ENCODE peak calls at places on chromosomes 3 and 15, in nine cellular contexts. H, K, J, G, P, I, D, Z and O are unnamed samples.

GRCh38 chr3:105847452-105847851 is 21.4 kb downstream of the CBLB start:
- DNase-seq in H (no peak), K (no peak), J (no peak), G (no peak), P (no peak), I (no peak), D (no peak), Z (no peak), O (no peak)

GRCh38 chr15:89745131-89745530 is 5.9 kb downstream of the MESP1 start:
- DNase-seq in H (no peak), K (no peak), J (no peak), G (no peak), P (no peak), I (no peak), D (no peak), Z (no peak), O (no peak)

GRCh38 chr3:117349566-117349965 is 640.0 kb downstream of the TUSC7 start:
- DNase-seq in H (no peak), K (no peak), J (no peak), G (no peak), P (no peak), I (no peak), D (no peak), Z (no peak), O (no peak)

GRCh38 chr15:47725924-47726323 is 8.6 kb downstream of the SEMA6D start:
- DNase-seq in H (no peak), K (no peak), J (no peak), G (no peak), P (no peak), I (no peak), D (no peak), Z (no peak), O (no peak)

GRCh38 chr3:61650276-61650675 is 88.9 kb downstream of the PTPRG start:
- DNase-seq in H (no peak), K (no peak), J (no peak), G (no peak), P (peak; percentile 83), I (peak; percentile 31), D (no peak), Z (peak; percentile 62), O (no peak)

GRCh38 chr3:188510366-188510765 is 356.4 kb downstream of the LPP start:
- DNase-seq in H (no peak), K (no peak), J (no peak), G (peak; percentile 79), P (peak; percentile 70), I (no peak), D (no peak), Z (no peak), O (no peak)

GRCh38 chr15:95208988-95209387 is 977.6 kb downstream of the MCTP2 start:
- DNase-seq in H (no peak), K (no peak), J (no peak), G (no peak), P (peak; percentile 37), I (no peak), D (no peak), Z (no peak), O (no peak)

GRCh38 chr3:44762690-44763089 is 1.1 kb downstream of the KIF15 start:
- DNase-seq in H (no peak), K (no peak), J (no peak), G (no peak), P (peak; percentile 1), I (no peak), D (no peak), Z (no peak), O (no peak)

GRCh38 chr15:80637747-80638146 is 57.4 kb upstream of the ABHD17C start:
- DNase-seq in H (no peak), K (no peak), J (no peak), G (no peak), P (no peak), I (no peak), D (no peak), Z (no peak), O (no peak)

GRCh38 chr15:80638553-80639167 is 56.5 kb upstream of the ABHD17C start:
- DNase-seq in H (no peak), K (no peak), J (no peak), G (no peak), P (no peak), I (no peak), D (no peak), Z (no peak), O (no peak)

GRCh38 chr15:80635953-80636352 is 59.2 kb upstream of the ABHD17C start:
- DNase-seq in H (no peak), K (no peak), J (no peak), G (no peak), P (no peak), I (no peak), D (no peak), Z (no peak), O (no peak)

GRCh38 chr15:80639168-80639555 is 55.9 kb upstream of the ABHD17C start:
- DNase-seq in H (no peak), K (no peak), J (no peak), G (no peak), P (no peak), I (no peak), D (no peak), Z (no peak), O (no peak)

GRCh38 chr15:80636675-80637074 is 58.4 kb upstream of the ABHD17C start:
- DNase-seq in H (no peak), K (peak; percentile 32), J (no peak), G (no peak), P (no peak), I (no peak), D (peak; percentile 18), Z (no peak), O (no peak)
- TF ChIP-seq CTCF in H (no peak), K (peak; percentile 18), J (no peak), G (no peak), P (no peak), I (no peak), D (no peak), Z (no peak), O (no peak)

GRCh38 chr3:50630916-50631315 is 14.0 kb downstream of the MAPKAPK3 start:
- DNase-seq in H (no peak), K (no peak), J (no peak), G (no peak), P (no peak), I (no peak), D (no peak), Z (no peak), O (no peak)

GRCh38 chr3:50635066-50635465 is 18.1 kb downstream of the MAPKAPK3 start:
- DNase-seq in H (no peak), K (no peak), J (no peak), G (no peak), P (no peak), I (no peak), D (no peak), Z (no peak), O (no peak)

GRCh38 chr3:50630394-50630793 is 13.4 kb downstream of the MAPKAPK3 start:
- DNase-seq in H (no peak), K (no peak), J (no peak), G (no peak), P (no peak), I (no peak), D (no peak), Z (no peak), O (no peak)

GRCh38 chr3:50633233-50633795 is 16.4 kb downstream of the MAPKAPK3 start:
- DNase-seq in H (no peak), K (no peak), J (no peak), G (no peak), P (no peak), I (no peak), D (no peak), Z (no peak), O (no peak)

DNA sequence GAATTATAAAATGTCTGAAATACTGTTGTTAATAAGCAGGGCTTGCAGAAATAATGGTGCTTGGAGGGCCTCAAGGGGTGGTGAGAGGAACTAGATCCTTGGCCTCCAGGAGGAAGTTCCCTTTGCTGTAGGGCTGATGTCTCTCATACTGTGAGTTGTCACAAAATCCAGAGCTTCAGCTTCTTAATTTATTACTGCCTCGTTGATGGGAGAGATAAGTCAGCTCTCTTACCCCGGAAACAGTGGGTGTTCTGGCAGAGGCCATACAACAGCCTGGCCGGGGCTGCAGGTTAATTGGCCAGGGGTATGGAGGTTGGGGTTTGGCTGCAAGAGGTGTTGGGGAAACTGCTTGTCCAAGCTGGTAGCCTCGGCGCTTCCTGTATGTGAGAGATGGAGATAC is 15.5 kb downstream of the MAPKAPK3 start:
- DNase-seq in H (no peak), K (no peak), J (peak; percentile 76), G (no peak), P (no peak), I (no peak), D (no peak), Z (no peak), O (no peak)
- TF ChIP-seq CTCF in H (no peak), K (no peak), J (no peak), G (no peak), P (no peak), I (no peak), D (no peak), Z (no peak), O (no peak)

DNA sequence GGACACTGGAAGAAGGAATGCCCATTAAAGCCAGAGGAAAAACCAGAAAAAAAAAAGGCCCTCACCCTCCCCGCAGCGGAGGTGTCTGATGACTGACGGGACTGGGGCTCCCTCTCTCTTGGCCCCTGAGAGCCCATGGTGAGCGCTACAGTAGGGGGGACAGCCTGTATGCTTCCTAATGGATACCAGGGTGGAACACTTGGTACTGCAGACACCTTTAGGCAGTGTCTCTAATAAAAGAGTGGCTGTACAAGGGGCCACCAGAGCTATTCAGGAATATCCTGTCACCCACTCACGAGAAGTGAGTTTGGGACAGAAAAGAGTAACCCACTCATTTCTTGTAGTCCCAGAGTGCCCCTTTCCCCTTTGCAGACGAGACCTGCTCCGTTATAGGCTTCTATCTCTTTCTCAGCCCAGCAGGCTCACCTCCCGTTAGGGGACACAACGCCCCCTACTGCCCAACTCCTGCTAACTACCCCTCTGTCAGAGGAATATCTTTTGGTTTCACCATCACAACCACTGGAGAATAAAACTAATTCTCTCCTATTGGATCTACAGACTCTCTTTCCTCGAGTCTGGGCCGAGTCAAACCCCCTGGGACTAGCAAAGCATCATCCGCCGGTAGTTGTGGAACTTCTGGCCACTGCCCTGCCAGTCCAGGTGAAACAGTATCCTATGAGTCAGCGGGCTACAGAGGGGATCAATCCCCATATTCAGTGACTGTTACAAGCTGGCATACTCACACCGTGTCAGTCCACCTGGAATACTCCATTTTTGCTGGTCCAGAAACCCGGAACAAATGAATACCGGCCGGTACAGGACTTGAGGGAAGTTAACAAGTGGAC is 40.8 kb downstream of the ZBTB11 start:
- DNase-seq in H (peak; percentile 84), K (peak; percentile 77), J (peak; percentile 56), G (no peak), P (peak; percentile 62), I (peak; percentile 38), D (peak; percentile 51), Z (no peak), O (peak; percentile 80)
- TF ChIP-seq CTCF in H (peak; percentile 76), K (peak; percentile 81), J (peak; percentile 60), G (peak; percentile 68), P (peak; percentile 64), I (peak; percentile 45), D (peak; percentile 68), Z (peak; percentile 55), O (peak; percentile 65)

GRCh38 chr3:190360228-190360627 is 27.7 kb upstream of the CLDN16 start:
- DNase-seq in H (no peak), K (no peak), J (no peak), G (no peak), P (no peak), I (no peak), D (no peak), Z (no peak), O (no peak)

GRCh38 chr3:190357468-190357867 is 30.5 kb upstream of the CLDN16 start:
- DNase-seq in H (no peak), K (no peak), J (no peak), G (no peak), P (no peak), I (no peak), D (no peak), Z (no peak), O (no peak)

GRCh38 chr3:190362258-190362657 is 25.7 kb upstream of the CLDN16 start:
- DNase-seq in H (no peak), K (peak; percentile 37), J (no peak), G (no peak), P (no peak), I (no peak), D (no peak), Z (no peak), O (no peak)

GRCh38 chr3:190361791-190362190 is 26.2 kb upstream of the CLDN16 start:
- DNase-seq in H (no peak), K (no peak), J (no peak), G (no peak), P (no peak), I (no peak), D (no peak), Z (no peak), O (no peak)

GRCh38 chr3:190359813-190360212 is 28.1 kb upstream of the CLDN16 start:
- DNase-seq in H (no peak), K (peak; percentile 8), J (no peak), G (no peak), P (no peak), I (no peak), D (no peak), Z (no peak), O (no peak)
- TF ChIP-seq CTCF in H (no peak), K (no peak), J (no peak), G (no peak), P (no peak), I (no peak), D (no peak), Z (no peak), O (no peak)